ENCODE peak calls at places on chromosomes 7 and 10, in ten cellular contexts. R is GM12878; N is activated CD8-positive, alpha-beta T cell treated with anti-CD3 and anti-CD28 coated beads for 36 hours; L is NCI-H774; I is DMS153; W is brain microvascular endothelial cell; G is cerebellum; E is EH; U is GM13976; O is T-helper 1 cell. D is an unnamed sample.

GRCh38 chr10:13704969-13705368 is 118.2 kb downstream of the PRPF18 start:
- DNase-seq in N (no peak), E (no peak), U (no peak), I (no peak), W (no peak), R (no peak), G (no peak), O (no peak), L (no peak), D (no peak)

GRCh38 chr7:1555046-1555812 is 776 bp downstream of the TMEM184A start:
- DNase-seq in U (no peak), L (no peak), N (no peak), I (peak), O (no peak), E (peak), W (peak), R (no peak), G (no peak), D (no peak)

GRCh38 chr10:132984801-132985545 is 42.6 kb upstream of the CFAP46 start:
- DNase-seq in I (no peak), U (no peak), N (no peak), E (peak), W (no peak), R (no peak), L (no peak), O (no peak), G (no peak), D (no peak)

GRCh38 chr7:1849351-1849951 is 179.4 kb downstream of the ELFN1 start:
- DNase-seq in U (no peak), N (no peak), W (no peak), L (no peak), O (no peak), I (no peak), G (no peak), E (no peak), R (no peak), D (no peak)

GRCh38 chr10:27715505-27715904 is 30.1 kb downstream of the MKX start:
- DNase-seq in N (no peak), W (no peak), R (no peak), O (no peak), E (no peak), U (no peak), I (no peak), G (no peak), L (no peak), D (no peak)

GRCh38 chr10:128058746-128059125 is 67.5 kb downstream of the MKI67 start:
- DNase-seq in N (no peak), R (no peak), I (no peak), E (no peak), L (no peak), O (no peak), W (no peak), U (no peak), G (no peak), D (no peak)

GRCh38 chr10:88065384-88066049 is 202.1 kb downstream of the PTEN start:
- DNase-seq in I (no peak), G (no peak), N (peak), E (no peak), W (peak), O (no peak), L (no peak), U (no peak), R (no peak), D (peak)

GRCh38 chr7:44374007-44374763 is 48.8 kb upstream of the CAMK2B start:
- DNase-seq in W (no peak), N (no peak), U (peak), G (no peak), L (no peak), I (no peak), R (no peak), O (no peak), E (no peak), D (no peak)

GRCh38 chr7:149686001-149686400 is 87.4 kb downstream of the ZNF467 start:
- DNase-seq in R (no peak), O (no peak), N (no peak), G (no peak), E (peak), U (no peak), I (no peak), W (peak), L (no peak), D (no peak)

GRCh38 chr7:10239643-10240345 is 733.9 kb upstream of the PHF14 start:
- DNase-seq in G (no peak), O (no peak), E (no peak), L (peak), U (no peak), W (no peak), N (no peak), R (no peak), I (no peak), D (no peak)

GRCh38 chr10:6416892-6417512 is 163.1 kb downstream of the PRKCQ start:
- DNase-seq in O (no peak), E (peak), N (no peak), G (peak), U (peak), R (no peak), W (peak), L (no peak), I (no peak), D (peak)